ENCODE peak calls at places on chromosomes 6 and 20, in nine cellular contexts. X is cardiac muscle cell, P is NCI-H1092 treated with DMSO at 0.1 percent for 48 hours, Q is NCI-H1417, S is Daoy, G is HTR-8/SVneo, J is left colon, R is NCI-H774, C is RPMI7951. A is an unnamed sample.

GRCh38 chr6:56514395-56514794 is 128.3 kb downstream of the DST start:
- DNase-seq in P (no peak), X (peak; percentile 24), G (no peak), Q (no peak), S (no peak), R (peak; percentile 3), C (no peak), J (no peak), A (no peak)

GRCh38 chr6:156876302-156876701 is 99.1 kb downstream of the ARID1B start:
- DNase-seq in J (no peak), C (peak; percentile 22), P (no peak), Q (no peak), S (peak; percentile 37), G (no peak), X (no peak), R (no peak), A (no peak)

GRCh38 chr6:141335889-141336288 is 796.8 kb upstream of the GJE1 start:
- DNase-seq in G (no peak), X (no peak), R (no peak), S (no peak), P (no peak), J (no peak), Q (peak; percentile 27), C (no peak), A (no peak)

GRCh38 chr6:101439790-101440189 is 46.3 kb downstream of the GRIK2 start:
- DNase-seq in Q (no peak), X (no peak), C (no peak), R (no peak), J (no peak), S (no peak), P (no peak), G (no peak), A (peak; percentile 50)

GRCh38 chr20:658731-659291 is 5.8 kb upstream of the SRXN1 start:
- DNase-seq in J (no peak), R (no peak), S (no peak), G (no peak), X (no peak), C (no peak), Q (no peak), P (no peak), A (peak; percentile 38)

GRCh38 chr6:39889229-39889628 is 45.0 kb downstream of the MOCS1 start:
- DNase-seq in C (no peak), J (no peak), X (no peak), S (no peak), R (no peak), G (no peak), P (no peak), Q (no peak), A (no peak)

GRCh38 chr6:159633196-159633595 is 59.8 kb downstream of the SOD2 start:
- DNase-seq in J (no peak), G (peak; percentile 44), C (peak; percentile 36), P (no peak), S (peak; percentile 47), R (no peak), X (peak; percentile 21), Q (peak; percentile 40), A (peak; percentile 39)

GRCh38 chr6:107634147-107635057 is 144.5 kb downstream of the SOBP start:
- DNase-seq in R (no peak), G (no peak), J (no peak), P (no peak), X (peak; percentile 27), C (no peak), Q (no peak), S (no peak), A (no peak)

GRCh38 chr6:170113141-170113540 is 177.7 kb downstream of the DLL1 start:
- DNase-seq in G (no peak), X (no peak), C (no peak), R (no peak), P (no peak), Q (no peak), S (no peak), J (no peak), A (no peak)

GRCh38 chr20:50263831-50264230 is 73.2 kb downstream of the CEBPB start:
- DNase-seq in X (no peak), R (no peak), G (no peak), C (no peak), P (no peak), J (no peak), Q (no peak), S (no peak), A (no peak)

GRCh38 chr6:161038229-161039003 is 46.8 kb downstream of the MAP3K4 start:
- DNase-seq in S (peak; percentile 94), R (no peak), C (peak; percentile 91), J (peak; percentile 41), X (peak; percentile 78), G (peak; percentile 40), Q (no peak), P (no peak), A (peak; percentile 93)

GRCh38 chr20:50312682-50313187 is 122.1 kb downstream of the CEBPB start:
- DNase-seq in X (peak; percentile 93), C (peak; percentile 94), P (no peak), Q (no peak), S (peak; percentile 80), R (no peak), J (peak; percentile 60), G (no peak), A (peak; percentile 92)

GRCh38 chr20:58851969-58852458 is 502 bp upstream of the GNAS start:
- DNase-seq in G (no peak), P (no peak), Q (no peak), X (no peak), C (no peak), S (no peak), R (no peak), J (no peak), A (no peak)

GRCh38 chr6:16146527-16146955 is 17.7 kb downstream of the MYLIP start:
- DNase-seq in X (no peak), C (no peak), S (peak; percentile 77), Q (peak; percentile 92), G (no peak), R (peak; percentile 79), P (peak; percentile 44), J (no peak), A (no peak)

GRCh38 chr6:33249732-33250625 is 21.7 kb downstream of the VPS52 start:
- DNase-seq in R (no peak), G (no peak), P (peak; percentile 45), J (no peak), X (peak; percentile 69), S (peak; percentile 82), Q (no peak), C (peak; percentile 95), A (peak; percentile 95)

A was measured in EL.